ENCODE peak calls at places on chromosomes 1 and 21, in nine cellular contexts. W, E, A, K, L, P, T, Q and O are unnamed samples.

GRCh38 chr1:212452323-212453155 is 19.8 kb downstream of the NENF start:
- DNase-seq in K (peak; percentile 70), W (peak; percentile 67), E (no peak), T (no peak), A (no peak), L (peak; percentile 61), P (peak; percentile 72), Q (peak; percentile 48), O (no peak)

GRCh38 chr1:49346767-49347349 is 570.2 kb upstream of the BEND5 start:
- DNase-seq in T (no peak), P (no peak), A (no peak), Q (no peak), L (no peak), K (no peak), E (no peak), W (no peak), O (no peak)

GRCh38 chr1:154866257-154866994 is 3.7 kb downstream of the KCNN3 start:
- DNase-seq in A (peak; percentile 52), Q (no peak), P (no peak), K (no peak), L (no peak), T (no peak), E (no peak), W (no peak), O (no peak)

GRCh38 chr1:15352122-15352957 is 57.3 kb upstream of the EFHD2 start:
- DNase-seq in A (no peak), W (no peak), P (no peak), E (no peak), Q (peak; percentile 81), K (peak; percentile 73), L (no peak), T (peak; percentile 46), O (no peak)

GRCh38 chr1:226695335-226695900 is 43.7 kb downstream of the ITPKB start:
- DNase-seq in A (no peak), L (no peak), E (no peak), P (no peak), W (no peak), T (no peak), K (no peak), Q (no peak), O (no peak)

GRCh38 chr1:7478797-7479499 is 292.1 kb upstream of the VAMP3 start:
- DNase-seq in Q (no peak), A (peak; percentile 55), P (peak; percentile 53), E (no peak), T (peak; percentile 94), L (peak; percentile 94), K (peak; percentile 74), W (peak; percentile 74), O (no peak)

GRCh38 chr21:29174607-29175013 is 44.2 kb downstream of the MAP3K7CL start:
- DNase-seq in P (no peak), A (no peak), L (no peak), K (no peak), T (no peak), Q (peak; percentile 65), E (no peak), W (no peak), O (no peak)

GRCh38 chr1:224589006-224589405 is 27.1 kb upstream of the CNIH3 start:
- DNase-seq in W (no peak), K (peak; percentile 53), E (no peak), A (no peak), P (no peak), T (no peak), Q (no peak), L (no peak), O (peak; percentile 30)

GRCh38 chr1:63703661-63704060 is 70.2 kb upstream of the ROR1 start:
- DNase-seq in T (no peak), L (peak; percentile 47), K (no peak), W (no peak), A (no peak), E (no peak), Q (no peak), P (no peak), O (no peak)

GRCh38 chr1:163692266-163692665 is 370.5 kb downstream of the NUF2 start:
- DNase-seq in E (no peak), K (no peak), W (no peak), A (no peak), T (no peak), Q (no peak), L (no peak), P (no peak), O (no peak)

DNA sequence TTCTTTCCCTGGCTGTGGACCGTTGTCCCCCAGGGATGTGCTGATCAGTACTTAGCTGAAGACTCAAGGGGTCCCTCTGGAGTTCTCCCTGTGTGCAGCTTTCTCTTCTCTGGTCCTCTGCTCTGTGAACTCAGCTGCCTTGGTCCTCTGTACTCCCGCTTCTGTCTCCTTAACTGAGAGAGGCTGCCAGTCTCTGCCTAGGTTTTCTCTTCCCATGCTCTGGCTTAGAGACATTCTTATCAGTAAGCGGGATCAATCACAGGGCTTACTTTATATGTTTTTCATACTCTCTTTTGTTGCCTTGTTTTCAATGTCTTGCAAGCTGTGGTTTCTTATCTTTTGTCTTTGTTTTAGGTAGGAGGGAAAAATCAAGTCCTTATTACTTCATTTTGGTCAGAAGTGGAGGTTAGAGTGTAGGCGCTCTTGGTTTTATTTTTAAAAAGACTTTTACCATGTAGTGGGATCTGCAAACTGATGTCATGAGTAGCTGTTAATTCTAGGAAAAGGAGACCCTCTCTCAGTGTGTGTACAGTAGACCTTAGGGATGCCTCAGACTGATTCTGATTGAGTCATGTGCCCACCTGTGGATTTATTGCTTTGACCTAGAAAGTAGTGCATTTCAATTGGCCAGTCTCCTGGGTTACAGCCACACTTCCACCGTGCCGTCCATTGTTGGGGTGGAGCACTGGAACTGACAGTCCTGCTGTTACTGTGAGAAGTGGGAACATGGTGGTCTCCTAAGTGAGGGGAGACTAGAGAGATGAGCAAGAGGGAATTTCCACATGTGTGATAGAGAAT is 46.6 kb downstream of the TTC3 start:
- DNase-seq in W (no peak), A (no peak), Q (no peak), E (peak; percentile 67), K (no peak), P (no peak), T (no peak), L (no peak), O (no peak)
- TF ChIP-seq CTCF in W (no peak), A (no peak), Q (no peak), E (peak; percentile 44), K (no peak), P (no peak), T (no peak), L (no peak), O (no peak)

GRCh38 chr21:45548711-45549491 is 6.7 kb upstream of the SLC19A1 start:
- DNase-seq in W (peak; percentile 20), K (no peak), T (peak; percentile 28), E (no peak), Q (no peak), L (no peak), P (no peak), A (no peak), O (no peak)

GRCh38 chr21:45551316-45551715 is 9.1 kb upstream of the SLC19A1 start:
- DNase-seq in K (peak; percentile 80), L (no peak), P (no peak), Q (peak; percentile 91), W (peak; percentile 45), T (peak; percentile 80), A (no peak), E (no peak), O (no peak)

GRCh38 chr21:45550552-45551210 is 8.4 kb upstream of the SLC19A1 start:
- DNase-seq in T (peak; percentile 75), E (no peak), Q (no peak), W (peak; percentile 67), L (peak; percentile 66), A (peak; percentile 75), P (no peak), K (no peak), O (no peak)

GRCh38 chr21:45551816-45552695 is 9.8 kb upstream of the SLC19A1 start:
- DNase-seq in K (no peak), P (no peak), W (peak; percentile 32), Q (no peak), E (no peak), L (peak; percentile 56), T (peak; percentile 72), A (no peak), O (no peak)

GRCh38 chr21:45549670-45550463 is 7.6 kb upstream of the SLC19A1 start:
- DNase-seq in Q (no peak), T (peak; percentile 77), E (no peak), K (no peak), P (no peak), L (peak; percentile 64), W (peak; percentile 49), A (no peak), O (no peak)
- TF ChIP-seq CTCF in Q (no peak), T (no peak), E (peak; percentile 8), K (peak; percentile 29), P (no peak), L (no peak), W (no peak), A (no peak), O (no peak)

GRCh38 chr21:32994305-32994704 is 31.4 kb upstream of the OLIG2 start:
- DNase-seq in P (no peak), K (peak; percentile 21), T (no peak), A (no peak), Q (peak; percentile 27), E (no peak), W (no peak), L (no peak), O (no peak)
- TF ChIP-seq CTCF in P (no peak), K (peak; percentile 73), T (peak; percentile 30), A (no peak), Q (peak; percentile 44), E (peak; percentile 53), W (no peak), L (no peak), O (peak; percentile 56)

GRCh38 chr1:95366498-95366897 is 132.5 kb downstream of the RWDD3 start:
- DNase-seq in T (no peak), K (no peak), A (no peak), L (no peak), P (no peak), E (no peak), W (no peak), Q (no peak), O (no peak)

GRCh38 chr1:95368178-95368577 is 134.2 kb downstream of the RWDD3 start:
- DNase-seq in Q (no peak), E (no peak), W (no peak), P (no peak), K (no peak), L (no peak), A (no peak), T (no peak), O (no peak)

GRCh38 chr1:95369985-95370670 is 136.1 kb downstream of the RWDD3 start:
- DNase-seq in P (no peak), T (no peak), A (no peak), W (no peak), Q (no peak), L (no peak), K (no peak), E (no peak), O (no peak)

DNA sequence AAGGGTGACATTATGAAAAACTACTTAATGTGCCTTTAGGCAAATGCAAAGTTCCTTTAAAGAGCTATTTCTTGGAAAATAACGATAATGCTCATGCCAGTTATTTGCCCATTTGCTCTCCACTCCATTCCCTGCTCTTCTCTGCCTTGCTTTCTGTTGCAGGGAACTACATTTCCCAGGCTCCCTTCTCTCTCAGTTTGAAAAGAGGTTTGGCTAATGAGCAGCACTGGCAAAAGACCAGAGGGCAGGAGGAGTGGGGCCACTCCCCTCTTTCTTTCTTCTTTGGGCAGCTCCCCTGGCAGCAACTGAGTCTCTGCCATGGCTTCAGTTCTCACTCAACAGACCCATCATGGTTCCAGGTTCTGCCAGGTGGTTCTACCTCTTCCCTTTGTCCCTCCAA is 130.5 kb downstream of the RWDD3 start:
- DNase-seq in T (no peak), W (no peak), E (no peak), L (no peak), P (no peak), A (no peak), Q (no peak), K (no peak), O (no peak)
- TF ChIP-seq CTCF in T (no peak), W (no peak), E (no peak), L (no peak), P (no peak), A (no peak), Q (no peak), K (no peak), O (no peak)

GRCh38 chr1:29900086-29900485 is 663.8 kb downstream of the PTPRU start:
- DNase-seq in A (no peak), T (no peak), E (no peak), Q (no peak), K (no peak), W (no peak), L (no peak), P (no peak), O (no peak)
- TF ChIP-seq CTCF in A (no peak), T (no peak), E (peak; percentile 20), Q (no peak), K (no peak), W (no peak), L (no peak), P (no peak), O (no peak)